ENCODE peak calls at places on chromosome 1, in six cellular contexts. G is stimulated activated CD4-positive, alpha-beta T cell treated with anti-CD3 and anti-CD28 coated beads, TNF-alpha, amount 100 ng/mL, for 24 hours; F is heart right ventricle; O is NCI-H2107; W is RPMI7951; T is nephron progenitor cell. J is an unnamed sample.

GRCh38 chr1:58986996-58987767 is 203.3 kb upstream of the JUN start:
- DNase-seq in G (no peak), F (no peak), O (no peak), T (no peak), W (no peak), J (no peak)

GRCh38 chr1:24702511-24703293 is 42.5 kb upstream of the CLIC4 start:
- DNase-seq in G (no peak), T (no peak), F (peak), W (peak), O (peak), J (peak)

GRCh38 chr1:47682786-47683350 is 245.0 kb downstream of the FOXD2 start:
- DNase-seq in O (no peak), F (no peak), G (no peak), T (no peak), W (no peak), J (no peak)

GRCh38 chr1:180616441-180616840 is 15.4 kb upstream of the XPR1 start:
- DNase-seq in G (no peak), W (no peak), T (no peak), O (no peak), F (no peak), J (no peak)

GRCh38 chr1:218460367-218460766 is 115.2 kb downstream of the TGFB2 start:
- DNase-seq in T (peak), W (peak), G (no peak), O (no peak), F (no peak), J (no peak)

GRCh38 chr1:20211511-20211931 is 25.2 kb upstream of the PLA2G2C start:
- DNase-seq in F (no peak), G (no peak), T (no peak), W (peak), O (no peak), J (no peak)

GRCh38 chr1:88800382-88801051 is 90.8 kb downstream of the GTF2B start:
- DNase-seq in T (no peak), G (peak), O (no peak), W (peak), F (no peak), J (no peak)

GRCh38 chr1:116389013-116389412 is 16.0 kb downstream of the ATP1A1 start:
- DNase-seq in O (no peak), W (no peak), T (no peak), F (no peak), G (no peak), J (no peak)

J was measured in NCI-H524 treated with DMSO at 0.1 percent for 48 hours.